ENCODE peak calls at places on chromosomes 2 and 18, in ten cellular contexts. U, J, P, H, E, S, V, C, O and F are unnamed samples.

GRCh38 chr2:120868366-120868765 is 132.7 kb downstream of the GLI2 start:
- DNase-seq in U (no peak), J (no peak), P (no peak), H (no peak), E (no peak), S (no peak), V (no peak), C (no peak), O (no peak), F (no peak)

GRCh38 chr18:60182223-60182622 is 190.4 kb downstream of the MC4R start:
- DNase-seq in U (no peak), J (no peak), P (no peak), H (no peak), E (no peak), S (no peak), V (no peak), C (no peak), O (no peak), F (no peak)

GRCh38 chr2:206267567-206267966 is 6.9 kb upstream of the ZDBF2 start:
- DNase-seq in U (no peak), J (no peak), P (no peak), H (no peak), E (no peak), S (no peak), V (no peak), C (no peak), O (no peak), F (no peak)

GRCh38 chr2:148842050-148842449 is 33.0 kb upstream of the KIF5C start:
- DNase-seq in U (no peak), J (no peak), P (no peak), H (no peak), E (no peak), S (no peak), V (no peak), C (no peak), O (no peak), F (no peak)

GRCh38 chr18:55790296-55790695 is 202.3 kb upstream of the TCF4 start:
- DNase-seq in U (peak; percentile 65), J (no peak), P (no peak), H (no peak), E (no peak), S (peak; percentile 61), V (no peak), C (no peak), O (no peak), F (no peak)

GRCh38 chr2:27720004-27720551 is 51.4 kb upstream of the MRPL33 start:
- DNase-seq in U (peak; percentile 79), J (peak; percentile 57), P (no peak), H (no peak), E (no peak), S (peak; percentile 85), V (peak; percentile 6), C (peak; percentile 50), O (no peak), F (no peak)

GRCh38 chr2:109379507-109379906 is 234.3 kb downstream of the SEPTIN10 start:
- DNase-seq in U (no peak), J (no peak), P (no peak), H (no peak), E (no peak), S (no peak), V (no peak), C (no peak), O (peak; percentile 92), F (no peak)

GRCh38 chr2:216473187-216473586 is 25.5 kb upstream of the RPL37A start:
- DNase-seq in U (no peak), J (no peak), P (no peak), H (no peak), E (no peak), S (no peak), V (no peak), C (no peak), O (no peak), F (no peak)

GRCh38 chr2:234885113-234885512 is 66.7 kb upstream of the SH3BP4 start:
- DNase-seq in U (no peak), J (no peak), P (no peak), H (no peak), E (no peak), S (no peak), V (no peak), C (no peak), O (no peak), F (no peak)

GRCh38 chr2:38174646-38175096 is 98.7 kb upstream of the CYP1B1 start:
- DNase-seq in U (peak; percentile 98), J (peak; percentile 94), P (no peak), H (no peak), E (no peak), S (peak; percentile 91), V (no peak), C (no peak), O (no peak), F (no peak)